ENCODE peak calls at places on chromosomes 13 and 19, in nine cellular contexts. One of them, this sample, is unnamed.

GRCh38 chr19:861756-862528 is 2.5 kb downstream of the CFD start:
- DNase-seq in nucleus accumbens: peak
- DNase-seq in NAMALWA: peak
- DNase-seq in uterus: no peak
- DNase-seq in stimulated activated CD4-positive, alpha-beta T cell treated with anti-CD3 and anti-CD28 coated beads, Interleukin-4, amount 100 ng/mL, for 1 hour: peak
- DNase-seq in activated CD4-positive, alpha-beta T cell treated with anti-CD3 and anti-CD28 coated beads for 1 hour: peak
- DNase-seq in T-cell: peak
- DNase-seq in epithelial cell of prostate: no peak
- DNase-seq in nephron progenitor cell: peak
- DNase-seq in this sample: no peak

GRCh38 chr19:16095071-16095571 is 16.6 kb upstream of the RAB8A start:
- DNase-seq in nucleus accumbens: no peak
- DNase-seq in NAMALWA: no peak
- DNase-seq in uterus: peak
- DNase-seq in stimulated activated CD4-positive, alpha-beta T cell treated with anti-CD3 and anti-CD28 coated beads, Interleukin-4, amount 100 ng/mL, for 1 hour: no peak
- DNase-seq in activated CD4-positive, alpha-beta T cell treated with anti-CD3 and anti-CD28 coated beads for 1 hour: no peak
- DNase-seq in T-cell: no peak
- DNase-seq in epithelial cell of prostate: no peak
- DNase-seq in nephron progenitor cell: no peak
- DNase-seq in this sample: no peak

GRCh38 chr13:56906909-56907308 is 233.8 kb upstream of the PRR20A start:
- DNase-seq in nucleus accumbens: no peak
- DNase-seq in NAMALWA: no peak
- DNase-seq in uterus: no peak
- DNase-seq in stimulated activated CD4-positive, alpha-beta T cell treated with anti-CD3 and anti-CD28 coated beads, Interleukin-4, amount 100 ng/mL, for 1 hour: no peak
- DNase-seq in activated CD4-positive, alpha-beta T cell treated with anti-CD3 and anti-CD28 coated beads for 1 hour: no peak
- DNase-seq in T-cell: no peak
- DNase-seq in epithelial cell of prostate: no peak
- DNase-seq in nephron progenitor cell: no peak
- DNase-seq in this sample: no peak

GRCh38 chr13:43411741-43412140 is 375.0 kb downstream of the ENOX1 start:
- DNase-seq in nucleus accumbens: peak
- DNase-seq in NAMALWA: no peak
- DNase-seq in uterus: peak
- DNase-seq in stimulated activated CD4-positive, alpha-beta T cell treated with anti-CD3 and anti-CD28 coated beads, Interleukin-4, amount 100 ng/mL, for 1 hour: no peak
- DNase-seq in activated CD4-positive, alpha-beta T cell treated with anti-CD3 and anti-CD28 coated beads for 1 hour: no peak
- DNase-seq in T-cell: no peak
- DNase-seq in epithelial cell of prostate: no peak
- DNase-seq in nephron progenitor cell: no peak
- DNase-seq in this sample: peak

GRCh38 chr13:47539317-47539716 is 461.8 kb downstream of the SUCLA2 start:
- DNase-seq in nucleus accumbens: no peak
- DNase-seq in NAMALWA: no peak
- DNase-seq in uterus: no peak
- DNase-seq in stimulated activated CD4-positive, alpha-beta T cell treated with anti-CD3 and anti-CD28 coated beads, Interleukin-4, amount 100 ng/mL, for 1 hour: no peak
- DNase-seq in activated CD4-positive, alpha-beta T cell treated with anti-CD3 and anti-CD28 coated beads for 1 hour: no peak
- DNase-seq in T-cell: no peak
- DNase-seq in epithelial cell of prostate: no peak
- DNase-seq in nephron progenitor cell: no peak
- DNase-seq in this sample: no peak

GRCh38 chr13:50531917-50532899 is 311.3 kb downstream of the DLEU7 start:
- DNase-seq in nucleus accumbens: no peak
- DNase-seq in NAMALWA: peak
- DNase-seq in uterus: no peak
- DNase-seq in stimulated activated CD4-positive, alpha-beta T cell treated with anti-CD3 and anti-CD28 coated beads, Interleukin-4, amount 100 ng/mL, for 1 hour: no peak
- DNase-seq in activated CD4-positive, alpha-beta T cell treated with anti-CD3 and anti-CD28 coated beads for 1 hour: no peak
- DNase-seq in T-cell: no peak
- DNase-seq in epithelial cell of prostate: no peak
- DNase-seq in nephron progenitor cell: no peak
- DNase-seq in this sample: no peak

GRCh38 chr19:27887946-27888345 is 1325.0 kb downstream of the UQCRFS1 start:
- DNase-seq in nucleus accumbens: no peak
- DNase-seq in NAMALWA: no peak
- DNase-seq in uterus: no peak
- DNase-seq in stimulated activated CD4-positive, alpha-beta T cell treated with anti-CD3 and anti-CD28 coated beads, Interleukin-4, amount 100 ng/mL, for 1 hour: no peak
- DNase-seq in activated CD4-positive, alpha-beta T cell treated with anti-CD3 and anti-CD28 coated beads for 1 hour: no peak
- DNase-seq in T-cell: no peak
- DNase-seq in epithelial cell of prostate: no peak
- DNase-seq in nephron progenitor cell: no peak
- DNase-seq in this sample: no peak

GRCh38 chr13:85080726-85081125 is 718.5 kb downstream of the SLITRK6 start:
- DNase-seq in nucleus accumbens: no peak
- DNase-seq in NAMALWA: no peak
- DNase-seq in uterus: no peak
- DNase-seq in stimulated activated CD4-positive, alpha-beta T cell treated with anti-CD3 and anti-CD28 coated beads, Interleukin-4, amount 100 ng/mL, for 1 hour: no peak
- DNase-seq in activated CD4-positive, alpha-beta T cell treated with anti-CD3 and anti-CD28 coated beads for 1 hour: no peak
- DNase-seq in T-cell: no peak
- DNase-seq in epithelial cell of prostate: no peak
- DNase-seq in nephron progenitor cell: no peak
- DNase-seq in this sample: no peak

GRCh38 chr19:14871619-14872230 is 14.2 kb downstream of the OR7A17 start:
- DNase-seq in nucleus accumbens: no peak
- DNase-seq in NAMALWA: peak
- DNase-seq in uterus: no peak
- DNase-seq in stimulated activated CD4-positive, alpha-beta T cell treated with anti-CD3 and anti-CD28 coated beads, Interleukin-4, amount 100 ng/mL, for 1 hour: no peak
- DNase-seq in activated CD4-positive, alpha-beta T cell treated with anti-CD3 and anti-CD28 coated beads for 1 hour: no peak
- DNase-seq in T-cell: no peak
- DNase-seq in epithelial cell of prostate: no peak
- DNase-seq in nephron progenitor cell: no peak
- DNase-seq in this sample: no peak

GRCh38 chr13:70162141-70162540 is 53.9 kb upstream of the KLHL1 start:
- DNase-seq in nucleus accumbens: no peak
- DNase-seq in NAMALWA: no peak
- DNase-seq in uterus: no peak
- DNase-seq in stimulated activated CD4-positive, alpha-beta T cell treated with anti-CD3 and anti-CD28 coated beads, Interleukin-4, amount 100 ng/mL, for 1 hour: no peak
- DNase-seq in activated CD4-positive, alpha-beta T cell treated with anti-CD3 and anti-CD28 coated beads for 1 hour: no peak
- DNase-seq in T-cell: no peak
- DNase-seq in epithelial cell of prostate: no peak
- DNase-seq in nephron progenitor cell: no peak
- DNase-seq in this sample: no peak

GRCh38 chr13:46617382-46617781 is 64.4 kb downstream of the LRCH1 start:
- DNase-seq in nucleus accumbens: no peak
- DNase-seq in NAMALWA: no peak
- DNase-seq in uterus: no peak
- DNase-seq in stimulated activated CD4-positive, alpha-beta T cell treated with anti-CD3 and anti-CD28 coated beads, Interleukin-4, amount 100 ng/mL, for 1 hour: no peak
- DNase-seq in activated CD4-positive, alpha-beta T cell treated with anti-CD3 and anti-CD28 coated beads for 1 hour: no peak
- DNase-seq in T-cell: no peak
- DNase-seq in epithelial cell of prostate: no peak
- DNase-seq in nephron progenitor cell: no peak
- DNase-seq in this sample: no peak

GRCh38 chr19:4130635-4131438 is 6.9 kb upstream of the MAP2K2 start:
- DNase-seq in nucleus accumbens: no peak
- DNase-seq in NAMALWA: no peak
- DNase-seq in uterus: no peak
- DNase-seq in stimulated activated CD4-positive, alpha-beta T cell treated with anti-CD3 and anti-CD28 coated beads, Interleukin-4, amount 100 ng/mL, for 1 hour: no peak
- DNase-seq in activated CD4-positive, alpha-beta T cell treated with anti-CD3 and anti-CD28 coated beads for 1 hour: no peak
- DNase-seq in T-cell: no peak
- DNase-seq in epithelial cell of prostate: no peak
- DNase-seq in nephron progenitor cell: no peak
- DNase-seq in this sample: no peak

GRCh38 chr13:26037302-26037701 is 14.5 kb downstream of the SHISA2 start:
- DNase-seq in nucleus accumbens: peak
- DNase-seq in NAMALWA: peak
- DNase-seq in uterus: no peak
- DNase-seq in stimulated activated CD4-positive, alpha-beta T cell treated with anti-CD3 and anti-CD28 coated beads, Interleukin-4, amount 100 ng/mL, for 1 hour: no peak
- DNase-seq in activated CD4-positive, alpha-beta T cell treated with anti-CD3 and anti-CD28 coated beads for 1 hour: no peak
- DNase-seq in T-cell: no peak
- DNase-seq in epithelial cell of prostate: no peak
- DNase-seq in nephron progenitor cell: no peak
- DNase-seq in this sample: peak

GRCh38 chr19:27964165-27964564 is 1248.8 kb downstream of the UQCRFS1 start:
- DNase-seq in nucleus accumbens: no peak
- DNase-seq in NAMALWA: no peak
- DNase-seq in uterus: no peak
- DNase-seq in stimulated activated CD4-positive, alpha-beta T cell treated with anti-CD3 and anti-CD28 coated beads, Interleukin-4, amount 100 ng/mL, for 1 hour: no peak
- DNase-seq in activated CD4-positive, alpha-beta T cell treated with anti-CD3 and anti-CD28 coated beads for 1 hour: no peak
- DNase-seq in T-cell: no peak
- DNase-seq in epithelial cell of prostate: no peak
- DNase-seq in nephron progenitor cell: no peak
- DNase-seq in this sample: no peak

GRCh38 chr19:44607049-44607448 is 6.3 kb upstream of the IGSF23 start:
- DNase-seq in nucleus accumbens: no peak
- DNase-seq in NAMALWA: no peak
- DNase-seq in uterus: peak
- DNase-seq in stimulated activated CD4-positive, alpha-beta T cell treated with anti-CD3 and anti-CD28 coated beads, Interleukin-4, amount 100 ng/mL, for 1 hour: no peak
- DNase-seq in activated CD4-positive, alpha-beta T cell treated with anti-CD3 and anti-CD28 coated beads for 1 hour: no peak
- DNase-seq in T-cell: no peak
- DNase-seq in epithelial cell of prostate: no peak
- DNase-seq in nephron progenitor cell: no peak
- DNase-seq in this sample: no peak

GRCh38 chr13:28609936-28610335 is 49.0 kb upstream of the POMP start:
- DNase-seq in nucleus accumbens: no peak
- DNase-seq in NAMALWA: no peak
- DNase-seq in uterus: no peak
- DNase-seq in stimulated activated CD4-positive, alpha-beta T cell treated with anti-CD3 and anti-CD28 coated beads, Interleukin-4, amount 100 ng/mL, for 1 hour: no peak
- DNase-seq in activated CD4-positive, alpha-beta T cell treated with anti-CD3 and anti-CD28 coated beads for 1 hour: no peak
- DNase-seq in T-cell: no peak
- DNase-seq in epithelial cell of prostate: no peak
- DNase-seq in nephron progenitor cell: no peak
- DNase-seq in this sample: no peak

GRCh38 chr13:112849500-112849899 is 119.5 kb upstream of the MCF2L start:
- DNase-seq in nucleus accumbens: peak
- DNase-seq in NAMALWA: peak
- DNase-seq in uterus: peak
- DNase-seq in stimulated activated CD4-positive, alpha-beta T cell treated with anti-CD3 and anti-CD28 coated beads, Interleukin-4, amount 100 ng/mL, for 1 hour: no peak
- DNase-seq in activated CD4-positive, alpha-beta T cell treated with anti-CD3 and anti-CD28 coated beads for 1 hour: no peak
- DNase-seq in T-cell: no peak
- DNase-seq in epithelial cell of prostate: no peak
- DNase-seq in nephron progenitor cell: no peak
- DNase-seq in this sample: no peak

GRCh38 chr19:19627716-19628498 is at the start of gene LPAR2:
- DNase-seq in nucleus accumbens: peak
- DNase-seq in NAMALWA: peak
- DNase-seq in uterus: no peak
- DNase-seq in stimulated activated CD4-positive, alpha-beta T cell treated with anti-CD3 and anti-CD28 coated beads, Interleukin-4, amount 100 ng/mL, for 1 hour: peak
- DNase-seq in activated CD4-positive, alpha-beta T cell treated with anti-CD3 and anti-CD28 coated beads for 1 hour: peak
- DNase-seq in T-cell: peak
- DNase-seq in epithelial cell of prostate: no peak
- DNase-seq in nephron progenitor cell: peak
- DNase-seq in this sample: peak

This sample was measured in hypothalamus.